ENCODE peak calls at places on chromosomes 4 and X, in seven cellular contexts. J is mucosa of descending colon, L is upper lobe of right lung, G is right cardiac atrium, R is left lung, C is GM12878, X is pancreas. Q is an unnamed sample. For H3K4me1, the result is how much of the 10 kb centered on the place peaks cover.

GRCh38 chr4:26515936-26516335 is 25.7 kb upstream of the CCKAR start:
- ATAC-seq in R (no peak), J (no peak), C (no peak), L (no peak), G (no peak), X (no peak), Q (no peak)

GRCh38 chr4:62711575-62711974 is 1511.4 kb downstream of the ADGRL3 start:
- ATAC-seq in R (no peak), L (no peak), G (no peak), J (peak), C (no peak), X (no peak), Q (no peak)

GRCh38 chrX:119687661-119688413 is 5.1 kb downstream of the SEPTIN6 start:
- ATAC-seq in G (no peak), J (no peak), R (no peak), L (no peak), C (no peak), X (no peak), Q (no peak)

GRCh38 chr4:84441758-84442377 is 57.2 kb downstream of the NKX6-1 start:
- ATAC-seq in J (no peak), G (no peak), C (no peak), L (no peak), R (no peak), X (no peak), Q (no peak)

GRCh38 chr4:17132226-17132625 is 233.8 kb upstream of the LDB2 start:
- ATAC-seq in C (no peak), L (no peak), R (no peak), G (no peak), J (no peak), X (no peak), Q (no peak)

GRCh38 chr4:100848865-100849264 is 331.0 kb upstream of the EMCN start:
- ATAC-seq in R (peak), J (peak), C (peak), X (no peak), L (peak), G (no peak), Q (no peak)

GRCh38 chr4:128451270-128451905 is 163.8 kb upstream of the PGRMC2 start:
- ATAC-seq in R (no peak), C (no peak), X (no peak), G (no peak), J (no peak), L (no peak), Q (no peak)

GRCh38 chr4:40685300-40685699 is 55.6 kb upstream of the RBM47 start:
- ATAC-seq in R (no peak), L (no peak), C (no peak), J (no peak), G (no peak), X (no peak), Q (no peak)

GRCh38 chr4:41185614-41186609 is 28.4 kb downstream of the APBB2 start:
- ATAC-seq in R (peak), X (no peak), G (no peak), L (peak), C (no peak), J (peak), Q (no peak)

GRCh38 chr4:85798011-85798770 is 323.2 kb downstream of the ARHGAP24 start:
- ATAC-seq in R (no peak), J (no peak), C (no peak), X (no peak), G (no peak), L (peak), Q (no peak)

GRCh38 chr4:40763228-40763716 is 13.5 kb downstream of the NSUN7 start:
- ATAC-seq in G (no peak), L (peak), X (no peak), C (peak), R (no peak), J (peak), Q (no peak)

GRCh38 chrX:120790118-120790517 is 85.5 kb downstream of the CT47B1 start:
- ATAC-seq in X (peak), C (peak), G (peak), J (peak), L (peak), R (peak), Q (peak)

GRCh38 chrX:11367609-11368430 is 74.6 kb downstream of the AMELX start:
- ATAC-seq in R (no peak), G (no peak), L (no peak), X (no peak), J (peak), C (no peak), Q (no peak)

GRCh38 chr4:94766856-94767255 is 9.1 kb downstream of the BMPR1B start:
- ATAC-seq in C (no peak), X (no peak), R (no peak), L (no peak), J (no peak), G (no peak), Q (no peak)

GRCh38 chrX:16711219-16712115 is 1.0 kb downstream of the CTPS2 start:
- ATAC-seq in C (peak), X (peak), R (peak), L (no peak), G (no peak), J (no peak), Q (no peak)

GRCh38 chr4:8589831-8590545 is 2.6 kb upstream of the CPZ start:
- ATAC-seq in C (no peak), R (no peak), X (no peak), L (no peak), J (no peak), G (no peak), Q (no peak)

GRCh38 chrX:46653482-46653881 is 79.9 kb downstream of the CHST7 start:
- ATAC-seq in J (no peak), G (no peak), C (peak), L (no peak), X (no peak), R (no peak), Q (no peak)

GRCh38 chrX:46647251-46647650 is 73.7 kb downstream of the CHST7 start:
- ATAC-seq in X (no peak), L (no peak), C (no peak), J (no peak), R (no peak), G (no peak), Q (no peak)

GRCh38 chrX:46645614-46646013 is 72.0 kb downstream of the CHST7 start:
- ATAC-seq in J (no peak), R (peak), L (peak), X (no peak), G (no peak), C (no peak), Q (no peak)

GRCh38 chrX:46649421-46650260 is 76.1 kb downstream of the CHST7 start:
- ATAC-seq in R (no peak), C (peak), J (peak), X (no peak), G (peak), L (peak), Q (no peak)

GRCh38 chrX:46648660-46649059 is 75.1 kb downstream of the CHST7 start:
- ATAC-seq in J (no peak), C (no peak), G (no peak), L (no peak), R (no peak), X (no peak), Q (no peak)
- H3K4me1 ChIP-seq in J (under half), C (under half), G (under half), L (under half), R (under half), X (under half), Q (under half)

GRCh38 chrX:147894332-147894870 is 17.3 kb upstream of the FMR1 start:
- ATAC-seq in J (no peak), C (no peak), L (no peak), G (no peak), R (peak), X (no peak), Q (no peak)
- H3K4me1 ChIP-seq in J (under half), C (under half), L (under half), G (under half), R (under half), X (under half), Q (under half)

GRCh38 chr4:169156392-169156791 is 114.4 kb downstream of the SH3RF1 start:
- ATAC-seq in C (no peak), X (no peak), R (no peak), L (no peak), G (no peak), J (no peak), Q (no peak)
- H3K4me1 ChIP-seq in C (under half), X (under half), R (under half), L (under half), G (under half), J (under half), Q (under half)

GRCh38 chr4:138189212-138189611 is 52.9 kb downstream of the SLC7A11 start:
- ATAC-seq in R (no peak), X (no peak), G (no peak), J (no peak), L (no peak), C (peak), Q (no peak)
- H3K4me1 ChIP-seq in R (under half), X (under half), G (under half), J (under half), L (under half), C (under half), Q (under half)

GRCh38 chr4:119211856-119212250 is 660 bp upstream of the USP53 start:
- ATAC-seq in R (no peak), X (peak), C (peak), G (no peak), J (peak), L (no peak), Q (no peak)
- H3K4me1 ChIP-seq in R (under half), X (under half), C (under half), G (under half), J (under half), L (under half), Q (under half)

DNA sequence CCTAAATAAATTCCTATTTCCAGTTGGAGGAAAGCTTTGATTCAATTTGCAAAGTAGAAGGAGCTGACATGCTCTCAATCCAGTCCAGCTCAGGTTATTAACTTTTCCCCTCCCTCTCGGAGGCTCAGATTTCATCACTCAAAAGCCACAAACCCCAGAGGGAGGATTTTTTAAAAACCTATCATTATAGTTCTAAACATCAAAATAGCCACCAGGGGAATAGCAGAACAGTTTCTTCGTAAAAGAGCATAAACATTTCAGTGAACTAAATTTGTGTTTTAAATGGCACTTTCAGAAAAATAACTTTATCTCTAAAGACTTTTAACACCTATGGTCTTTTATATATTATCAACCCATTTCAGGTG is 8.8 kb downstream of the GPRIN3 start:
- ATAC-seq in X (no peak), J (no peak), G (no peak), C (peak), R (peak), L (peak), Q (no peak)
- H3K4me1 ChIP-seq in X (half or more), J (under half), G (under half), C (under half), R (under half), L (under half), Q (under half)

DNA sequence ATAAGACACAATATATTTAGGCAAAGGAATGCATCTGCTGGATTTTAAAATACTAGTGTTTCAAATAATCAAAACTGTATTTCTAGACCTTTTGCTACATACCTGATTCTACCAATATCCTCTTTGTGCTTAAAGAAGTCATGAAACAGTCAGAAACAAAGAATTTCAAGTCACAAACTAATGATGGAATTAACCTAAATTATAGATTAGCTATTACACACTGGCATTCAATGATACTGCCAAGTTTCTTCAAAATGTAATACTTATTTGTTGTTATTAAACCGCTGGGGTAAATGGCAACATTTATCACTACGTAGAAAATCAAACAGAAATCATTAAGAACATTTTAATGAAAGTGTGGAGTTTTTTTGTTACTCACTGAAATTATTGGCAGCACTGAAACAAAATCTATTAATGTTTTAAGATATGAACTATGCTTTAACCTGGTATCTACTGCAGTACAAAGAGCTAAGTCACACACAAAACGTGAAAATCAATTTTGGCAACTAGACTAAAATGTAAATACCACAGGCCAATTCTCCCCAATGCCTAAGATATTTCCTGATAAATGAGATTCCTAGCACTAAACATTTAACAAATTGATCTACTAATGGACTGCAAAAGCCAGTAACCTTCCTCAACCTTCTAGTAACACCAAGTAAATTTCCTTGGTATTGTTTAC is 19.4 kb downstream of the PDGFC start:
- ATAC-seq in C (no peak), X (peak), J (no peak), L (no peak), R (no peak), G (no peak), Q (no peak)
- H3K4me1 ChIP-seq in C (under half), X (half or more), J (under half), L (under half), R (under half), G (under half), Q (under half)